ENCODE peak calls at places on chromosomes 11 and 22, in six cellular contexts. One of them, this sample, is unnamed.
A peak's percentile ranks its signal among the peaks of the same experiment; 100 is the strongest.

GRCh38 chr11:104118105-104118762 is 45.7 kb downstream of the PDGFD start:
- DNase-seq in mucosa of gallbladder: no peak
- DNase-seq in stimulated activated CD4-positive, alpha-beta T cell treated with anti-CD3 and anti-CD28 coated beads, Interleukin-4, amount 100 ng/mL, for 24 hours: no peak
- DNase-seq in NCI-H1105 treated with DMSO at 0.1 percent for 48 hours: no peak
- DNase-seq in HuH-7: no peak
- DNase-seq in SJCRH30: no peak
- DNase-seq in this sample: no peak

GRCh38 chr11:69461272-69461962 is 20.0 kb upstream of the LINC01488 start:
- DNase-seq in SJCRH30: no peak
- DNase-seq in NCI-H1105 treated with DMSO at 0.1 percent for 48 hours: no peak
- DNase-seq in mucosa of gallbladder: no peak
- DNase-seq in HuH-7: no peak
- DNase-seq in stimulated activated CD4-positive, alpha-beta T cell treated with anti-CD3 and anti-CD28 coated beads, Interleukin-4, amount 100 ng/mL, for 24 hours: no peak
- DNase-seq in this sample: no peak

GRCh38 chr11:99311870-99312269 is 291.1 kb downstream of the CNTN5 start:
- DNase-seq in mucosa of gallbladder: no peak
- DNase-seq in HuH-7: no peak
- DNase-seq in stimulated activated CD4-positive, alpha-beta T cell treated with anti-CD3 and anti-CD28 coated beads, Interleukin-4, amount 100 ng/mL, for 24 hours: no peak
- DNase-seq in SJCRH30: no peak
- DNase-seq in NCI-H1105 treated with DMSO at 0.1 percent for 48 hours: no peak
- DNase-seq in this sample: no peak

GRCh38 chr11:10294289-10294953 is 402 bp upstream of the SBF2 start:
- DNase-seq in mucosa of gallbladder: peak; percentile 62
- DNase-seq in NCI-H1105 treated with DMSO at 0.1 percent for 48 hours: peak; percentile 24
- DNase-seq in SJCRH30: peak; percentile 70
- DNase-seq in stimulated activated CD4-positive, alpha-beta T cell treated with anti-CD3 and anti-CD28 coated beads, Interleukin-4, amount 100 ng/mL, for 24 hours: no peak
- DNase-seq in HuH-7: peak; percentile 58
- DNase-seq in this sample: no peak

GRCh38 chr11:67356551-67356866 is 3.2 kb upstream of the POLD4 start:
- DNase-seq in stimulated activated CD4-positive, alpha-beta T cell treated with anti-CD3 and anti-CD28 coated beads, Interleukin-4, amount 100 ng/mL, for 24 hours: no peak
- DNase-seq in mucosa of gallbladder: no peak
- DNase-seq in NCI-H1105 treated with DMSO at 0.1 percent for 48 hours: no peak
- DNase-seq in SJCRH30: no peak
- DNase-seq in HuH-7: no peak
- DNase-seq in this sample: no peak

GRCh38 chr22:46187862-46188261 is 37.5 kb downstream of the PPARA start:
- DNase-seq in stimulated activated CD4-positive, alpha-beta T cell treated with anti-CD3 and anti-CD28 coated beads, Interleukin-4, amount 100 ng/mL, for 24 hours: no peak
- DNase-seq in NCI-H1105 treated with DMSO at 0.1 percent for 48 hours: no peak
- DNase-seq in mucosa of gallbladder: no peak
- DNase-seq in SJCRH30: no peak
- DNase-seq in HuH-7: no peak
- DNase-seq in this sample: peak; percentile 79

GRCh38 chr11:95157824-95158223 is 68.2 kb downstream of the ENDOD1 start:
- DNase-seq in NCI-H1105 treated with DMSO at 0.1 percent for 48 hours: no peak
- DNase-seq in mucosa of gallbladder: no peak
- DNase-seq in stimulated activated CD4-positive, alpha-beta T cell treated with anti-CD3 and anti-CD28 coated beads, Interleukin-4, amount 100 ng/mL, for 24 hours: no peak
- DNase-seq in SJCRH30: no peak
- DNase-seq in HuH-7: peak; percentile 18
- DNase-seq in this sample: no peak

GRCh38 chr11:128512478-128513127 is 74.8 kb downstream of the ETS1 start:
- DNase-seq in SJCRH30: no peak
- DNase-seq in HuH-7: no peak
- DNase-seq in mucosa of gallbladder: no peak
- DNase-seq in stimulated activated CD4-positive, alpha-beta T cell treated with anti-CD3 and anti-CD28 coated beads, Interleukin-4, amount 100 ng/mL, for 24 hours: no peak
- DNase-seq in NCI-H1105 treated with DMSO at 0.1 percent for 48 hours: no peak
- DNase-seq in this sample: no peak

GRCh38 chr22:19974935-19975706 is 33.5 kb upstream of the TXNRD2 start:
- DNase-seq in SJCRH30: peak; percentile 48
- DNase-seq in mucosa of gallbladder: no peak
- DNase-seq in NCI-H1105 treated with DMSO at 0.1 percent for 48 hours: no peak
- DNase-seq in stimulated activated CD4-positive, alpha-beta T cell treated with anti-CD3 and anti-CD28 coated beads, Interleukin-4, amount 100 ng/mL, for 24 hours: no peak
- DNase-seq in HuH-7: no peak
- DNase-seq in this sample: no peak

GRCh38 chr22:27820896-27821866 is 19.6 kb upstream of the MN1 start:
- DNase-seq in SJCRH30: peak; percentile 92
- DNase-seq in HuH-7: no peak
- DNase-seq in NCI-H1105 treated with DMSO at 0.1 percent for 48 hours: no peak
- DNase-seq in mucosa of gallbladder: no peak
- DNase-seq in stimulated activated CD4-positive, alpha-beta T cell treated with anti-CD3 and anti-CD28 coated beads, Interleukin-4, amount 100 ng/mL, for 24 hours: no peak
- DNase-seq in this sample: no peak

GRCh38 chr22:24521791-24522245 is 26.7 kb downstream of the UPB1 start:
- DNase-seq in SJCRH30: peak; percentile 70
- DNase-seq in HuH-7: peak; percentile 83
- DNase-seq in mucosa of gallbladder: peak; percentile 53
- DNase-seq in NCI-H1105 treated with DMSO at 0.1 percent for 48 hours: peak; percentile 93
- DNase-seq in stimulated activated CD4-positive, alpha-beta T cell treated with anti-CD3 and anti-CD28 coated beads, Interleukin-4, amount 100 ng/mL, for 24 hours: peak; percentile 45
- DNase-seq in this sample: peak; percentile 63

GRCh38 chr11:12963789-12964536 is 45.2 kb upstream of the RASSF10 start:
- DNase-seq in stimulated activated CD4-positive, alpha-beta T cell treated with anti-CD3 and anti-CD28 coated beads, Interleukin-4, amount 100 ng/mL, for 24 hours: peak; percentile 67
- DNase-seq in SJCRH30: peak; percentile 92
- DNase-seq in HuH-7: peak; percentile 89
- DNase-seq in mucosa of gallbladder: peak; percentile 70
- DNase-seq in NCI-H1105 treated with DMSO at 0.1 percent for 48 hours: peak; percentile 54
- DNase-seq in this sample: no peak

GRCh38 chr11:7595016-7595869 is 78.1 kb downstream of the CYB5R2 start:
- DNase-seq in SJCRH30: no peak
- DNase-seq in mucosa of gallbladder: no peak
- DNase-seq in HuH-7: no peak
- DNase-seq in stimulated activated CD4-positive, alpha-beta T cell treated with anti-CD3 and anti-CD28 coated beads, Interleukin-4, amount 100 ng/mL, for 24 hours: no peak
- DNase-seq in NCI-H1105 treated with DMSO at 0.1 percent for 48 hours: no peak
- DNase-seq in this sample: no peak

GRCh38 chr11:75474878-75475766 is 42.1 kb upstream of the KLHL35 start:
- DNase-seq in stimulated activated CD4-positive, alpha-beta T cell treated with anti-CD3 and anti-CD28 coated beads, Interleukin-4, amount 100 ng/mL, for 24 hours: peak; percentile 44
- DNase-seq in mucosa of gallbladder: peak; percentile 44
- DNase-seq in HuH-7: no peak
- DNase-seq in SJCRH30: peak; percentile 82
- DNase-seq in NCI-H1105 treated with DMSO at 0.1 percent for 48 hours: no peak
- DNase-seq in this sample: no peak

GRCh38 chr22:23315341-23315917 is 135.1 kb downstream of the BCR start:
- DNase-seq in mucosa of gallbladder: peak; percentile 38
- DNase-seq in stimulated activated CD4-positive, alpha-beta T cell treated with anti-CD3 and anti-CD28 coated beads, Interleukin-4, amount 100 ng/mL, for 24 hours: peak; percentile 56
- DNase-seq in HuH-7: peak; percentile 71
- DNase-seq in NCI-H1105 treated with DMSO at 0.1 percent for 48 hours: peak; percentile 46
- DNase-seq in SJCRH30: peak; percentile 87
- DNase-seq in this sample: no peak

GRCh38 chr11:124676386-124676785 is 2.7 kb downstream of the SPA17 start:
- DNase-seq in HuH-7: no peak
- DNase-seq in stimulated activated CD4-positive, alpha-beta T cell treated with anti-CD3 and anti-CD28 coated beads, Interleukin-4, amount 100 ng/mL, for 24 hours: no peak
- DNase-seq in mucosa of gallbladder: no peak
- DNase-seq in NCI-H1105 treated with DMSO at 0.1 percent for 48 hours: no peak
- DNase-seq in SJCRH30: no peak
- DNase-seq in this sample: no peak

GRCh38 chr11:118002010-118002540 is 15.9 kb downstream of the IL10RA start:
- DNase-seq in mucosa of gallbladder: no peak
- DNase-seq in stimulated activated CD4-positive, alpha-beta T cell treated with anti-CD3 and anti-CD28 coated beads, Interleukin-4, amount 100 ng/mL, for 24 hours: peak; percentile 66
- DNase-seq in SJCRH30: no peak
- DNase-seq in NCI-H1105 treated with DMSO at 0.1 percent for 48 hours: no peak
- DNase-seq in HuH-7: no peak
- DNase-seq in this sample: no peak

GRCh38 chr11:66743271-66743968 is 14.4 kb upstream of the SPTBN2 start:
- DNase-seq in HuH-7: no peak
- DNase-seq in SJCRH30: no peak
- DNase-seq in mucosa of gallbladder: peak; percentile 87
- DNase-seq in NCI-H1105 treated with DMSO at 0.1 percent for 48 hours: no peak
- DNase-seq in stimulated activated CD4-positive, alpha-beta T cell treated with anti-CD3 and anti-CD28 coated beads, Interleukin-4, amount 100 ng/mL, for 24 hours: no peak
- DNase-seq in this sample: peak; percentile 47

GRCh38 chr11:12212181-12212820 is 101.9 kb downstream of the MICAL2 start:
- DNase-seq in mucosa of gallbladder: no peak
- DNase-seq in HuH-7: no peak
- DNase-seq in NCI-H1105 treated with DMSO at 0.1 percent for 48 hours: no peak
- DNase-seq in SJCRH30: no peak
- DNase-seq in stimulated activated CD4-positive, alpha-beta T cell treated with anti-CD3 and anti-CD28 coated beads, Interleukin-4, amount 100 ng/mL, for 24 hours: no peak
- DNase-seq in this sample: no peak

GRCh38 chr11:72671144-72672099 is 2.8 kb downstream of the PDE2A start:
- DNase-seq in mucosa of gallbladder: no peak
- DNase-seq in SJCRH30: no peak
- DNase-seq in NCI-H1105 treated with DMSO at 0.1 percent for 48 hours: no peak
- DNase-seq in HuH-7: no peak
- DNase-seq in stimulated activated CD4-positive, alpha-beta T cell treated with anti-CD3 and anti-CD28 coated beads, Interleukin-4, amount 100 ng/mL, for 24 hours: no peak
- DNase-seq in this sample: no peak

GRCh38 chr11:75925785-75926164 is 110.8 kb downstream of the UVRAG start:
- DNase-seq in NCI-H1105 treated with DMSO at 0.1 percent for 48 hours: no peak
- DNase-seq in stimulated activated CD4-positive, alpha-beta T cell treated with anti-CD3 and anti-CD28 coated beads, Interleukin-4, amount 100 ng/mL, for 24 hours: no peak
- DNase-seq in mucosa of gallbladder: no peak
- DNase-seq in HuH-7: no peak
- DNase-seq in SJCRH30: no peak
- DNase-seq in this sample: no peak

GRCh38 chr11:17633987-17634775 is 85.2 kb upstream of the MYOD1 start:
- DNase-seq in NCI-H1105 treated with DMSO at 0.1 percent for 48 hours: no peak
- DNase-seq in HuH-7: no peak
- DNase-seq in SJCRH30: no peak
- DNase-seq in mucosa of gallbladder: no peak
- DNase-seq in stimulated activated CD4-positive, alpha-beta T cell treated with anti-CD3 and anti-CD28 coated beads, Interleukin-4, amount 100 ng/mL, for 24 hours: no peak
- DNase-seq in this sample: no peak

This sample was measured in epithelial cell of proximal tubule.